ENCODE peak calls at places on chromosomes 1 and 21, in seven cellular contexts. J, E, G, N, F, Y and B are unnamed samples.

GRCh38 chr1:147735423-147735822 is 25.0 kb downstream of the GJA5 start:
- DNase-seq in N (no peak), E (no peak), G (no peak), J (no peak), F (no peak), Y (no peak), B (no peak)

GRCh38 chr1:94816030-94816429 is 4.1 kb upstream of the SLC44A3 start:
- DNase-seq in E (no peak), G (no peak), J (no peak), F (no peak), Y (no peak), N (no peak), B (no peak)

GRCh38 chr21:43718872-43719747 is at the start of gene PDXK:
- DNase-seq in F (no peak), N (peak), Y (peak), J (peak), E (peak), G (peak), B (peak)

GRCh38 chr1:226060427-226060826 is 2.1 kb upstream of the H3-3A start:
- DNase-seq in Y (no peak), N (no peak), J (no peak), F (no peak), E (no peak), G (no peak), B (no peak)

GRCh38 chr1:99264201-99265021 is at the start of gene PLPPR4:
- DNase-seq in E (peak), N (no peak), Y (peak), G (no peak), F (no peak), J (peak), B (no peak)

GRCh38 chr21:39479164-39479563 is 27.4 kb downstream of the SH3BGR start:
- DNase-seq in G (no peak), E (no peak), N (no peak), Y (no peak), J (no peak), F (no peak), B (no peak)

GRCh38 chr1:214427871-214428277 is 123.5 kb downstream of the PTPN14 start:
- DNase-seq in Y (no peak), G (peak), N (peak), E (peak), F (peak), J (no peak), B (peak)

GRCh38 chr1:14263671-14264070 is 334.8 kb upstream of the KAZN start:
- DNase-seq in E (no peak), J (no peak), F (no peak), N (no peak), Y (peak), G (no peak), B (no peak)

GRCh38 chr1:105872761-105873286 is 1183.7 kb upstream of the PRMT6 start:
- DNase-seq in J (no peak), F (no peak), E (peak), G (no peak), N (no peak), Y (peak), B (no peak)

GRCh38 chr1:65952692-65953091 is 160.0 kb downstream of the PDE4B start:
- DNase-seq in G (no peak), F (no peak), N (no peak), E (no peak), J (no peak), Y (no peak), B (no peak)

GRCh38 chr1:162088281-162088969 is 18.9 kb downstream of the NOS1AP start:
- DNase-seq in N (no peak), G (no peak), J (no peak), F (no peak), Y (no peak), E (no peak), B (no peak)

GRCh38 chr21:35206141-35207125 is 157.3 kb upstream of the RUNX1 start:
- DNase-seq in N (no peak), E (peak), Y (no peak), J (no peak), F (no peak), G (no peak), B (peak)

GRCh38 chr1:68229927-68230812 is 2.2 kb downstream of the WLS start:
- DNase-seq in Y (peak), G (no peak), F (no peak), E (no peak), N (no peak), J (no peak), B (no peak)

GRCh38 chr1:22447581-22448215 is 4.0 kb upstream of the ZBTB40 start:
- DNase-seq in E (no peak), G (no peak), N (no peak), J (no peak), F (no peak), Y (no peak), B (no peak)

GRCh38 chr1:117169871-117170596 is 40.7 kb downstream of the VTCN1 start:
- DNase-seq in G (no peak), J (no peak), N (no peak), E (no peak), F (no peak), Y (no peak), B (no peak)

GRCh38 chr1:246460411-246460810 is 46.7 kb downstream of the SMYD3 start:
- DNase-seq in G (no peak), J (no peak), F (no peak), E (no peak), N (no peak), Y (no peak), B (no peak)

GRCh38 chr1:225882008-225882698 is at the start of gene TMEM63A:
- DNase-seq in N (peak), F (no peak), G (peak), E (peak), J (no peak), Y (no peak), B (peak)

GRCh38 chr1:85609976-85610375 is 29.4 kb downstream of the CCN1 start:
- DNase-seq in G (no peak), N (no peak), J (no peak), E (no peak), Y (no peak), F (no peak), B (no peak)

GRCh38 chr1:68207129-68207689 is 25.1 kb downstream of the WLS start:
- DNase-seq in G (no peak), Y (no peak), F (no peak), J (no peak), E (no peak), N (no peak), B (no peak)

GRCh38 chr1:55329826-55330432 is 114.8 kb upstream of the USP24 start:
- DNase-seq in F (no peak), G (no peak), J (no peak), E (no peak), N (no peak), Y (no peak), B (no peak)

GRCh38 chr1:26126321-26127084 is 14.9 kb downstream of the PDIK1L start:
- DNase-seq in F (no peak), N (peak), E (peak), J (no peak), Y (peak), G (peak), B (peak)

GRCh38 chr1:28437924-28438699 is 67.7 kb upstream of the RCC1 start:
- DNase-seq in Y (no peak), N (no peak), F (peak), G (no peak), E (peak), J (peak), B (no peak)

GRCh38 chr1:182752077-182752826 is 37.3 kb upstream of the NPL start:
- DNase-seq in Y (no peak), F (no peak), N (no peak), E (no peak), G (no peak), J (no peak), B (no peak)

GRCh38 chr1:93575586-93576271 is 105.9 kb downstream of the BCAR3 start:
- DNase-seq in J (peak), F (no peak), E (no peak), G (no peak), N (no peak), Y (no peak), B (no peak)

GRCh38 chr1:188660573-188660972 is 1817.1 kb downstream of the BRINP3 start:
- DNase-seq in N (no peak), Y (no peak), E (no peak), G (no peak), F (no peak), J (no peak), B (no peak)